ENCODE peak calls at places on chromosomes 16 and 17, in six cellular contexts. F is choroid plexus epithelial cell, N is AG09309, R is cardiac fibroblast, S is psoas muscle, B is HFFc6. G is an unnamed sample.
A peak's percentile ranks its signal among the peaks of the same experiment; 100 is the strongest.

GRCh38 chr17:38798614-38799500 is 499 bp downstream of the PIP4K2B start:
- DNase-seq in F (peak; percentile 53), N (no peak), R (peak; percentile 50), S (no peak), B (peak; percentile 18), G (peak; percentile 39)

GRCh38 chr17:76145231-76146052 is 4.4 kb upstream of the FOXJ1 start:
- DNase-seq in F (no peak), N (no peak), R (no peak), S (peak; percentile 57), B (no peak), G (peak; percentile 24)

GRCh38 chr16:24737391-24737871 is 8.0 kb downstream of the TNRC6A start:
- DNase-seq in F (peak; percentile 72), N (no peak), R (peak; percentile 54), S (no peak), B (peak; percentile 45), G (peak; percentile 29)

GRCh38 chr16:80198995-80199299 is 341.8 kb upstream of the DYNLRB2 start:
- DNase-seq in F (peak; percentile 54), N (no peak), R (peak; percentile 34), S (no peak), B (no peak), G (peak; percentile 81)

GRCh38 chr16:1771072-1771863 is at the start of gene NME3:
- DNase-seq in F (peak; percentile 77), N (no peak), R (peak; percentile 71), S (peak; percentile 88), B (peak; percentile 47), G (peak; percentile 73)

GRCh38 chr16:85151603-85152413 is 39.5 kb upstream of the CIBAR2 start:
- DNase-seq in F (peak; percentile 76), N (no peak), R (peak; percentile 94), S (peak; percentile 86), B (peak; percentile 88), G (peak; percentile 79)

GRCh38 chr17:81462506-81463125 is 50.0 kb downstream of the ACTG1 start:
- DNase-seq in F (no peak), N (no peak), R (no peak), S (no peak), B (no peak), G (no peak)

GRCh38 chr16:85798901-85799496 is 345 bp downstream of the EMC8 start:
- DNase-seq in F (no peak), N (no peak), R (peak; percentile 46), S (no peak), B (peak; percentile 21), G (peak; percentile 32)

GRCh38 chr17:80030730-80031410 is 4.8 kb downstream of the TBC1D16 start:
- DNase-seq in F (no peak), N (no peak), R (no peak), S (no peak), B (no peak), G (peak; percentile 78)

GRCh38 chr16:20519231-20519630 is 56.9 kb downstream of the ACSM2B start:
- DNase-seq in F (no peak), N (no peak), R (no peak), S (no peak), B (no peak), G (no peak)

GRCh38 chr17:57868007-57868774 is 18.3 kb upstream of the MRPS23 start:
- DNase-seq in F (peak; percentile 73), N (peak; percentile 62), R (peak; percentile 87), S (peak; percentile 93), B (peak; percentile 83), G (peak; percentile 95)

GRCh38 chr16:64362193-64362592 is 759.7 kb downstream of the CDH11 start:
- DNase-seq in F (peak; percentile 17), N (no peak), R (no peak), S (no peak), B (peak; percentile 37), G (peak; percentile 53)

GRCh38 chr17:66523378-66524174 is 221.2 kb downstream of the PRKCA start:
- DNase-seq in F (peak; percentile 43), N (no peak), R (no peak), S (no peak), B (peak; percentile 63), G (no peak)

GRCh38 chr16:29729116-29729521 is 16.7 kb downstream of the C16orf54 start:
- DNase-seq in F (peak; percentile 60), N (peak; percentile 7), R (peak; percentile 72), S (no peak), B (peak; percentile 47), G (peak; percentile 54)

GRCh38 chr16:83622010-83622409 is 185.8 kb upstream of the HSBP1 start:
- DNase-seq in F (no peak), N (no peak), R (no peak), S (no peak), B (no peak), G (no peak)

GRCh38 chr17:64155751-64156544 is 26.0 kb upstream of the ERN1 start:
- DNase-seq in F (peak; percentile 36), N (no peak), R (peak; percentile 78), S (peak; percentile 91), B (no peak), G (no peak)

GRCh38 chr17:42322382-42323267 is 34.3 kb downstream of the STAT5A start:
- DNase-seq in F (peak; percentile 96), N (peak; percentile 85), R (peak; percentile 94), S (peak; percentile 96), B (peak; percentile 91), G (peak; percentile 93)

GRCh38 chr17:38667099-38667786 is 7.5 kb downstream of the EPOP start:
- DNase-seq in F (peak; percentile 85), N (peak; percentile 8), R (peak; percentile 82), S (peak; percentile 70), B (peak; percentile 65), G (peak; percentile 71)

GRCh38 chr17:61795546-61795945 is 67.8 kb downstream of the BRIP1 start:
- DNase-seq in F (no peak), N (no peak), R (no peak), S (no peak), B (no peak), G (no peak)

GRCh38 chr17:57811633-57812280 is 38.1 kb downstream of the MRPS23 start:
- DNase-seq in F (no peak), N (no peak), R (no peak), S (no peak), B (no peak), G (no peak)

GRCh38 chr17:74921045-74921681 is 1.9 kb downstream of the USH1G start:
- DNase-seq in F (no peak), N (no peak), R (no peak), S (no peak), B (no peak), G (peak; percentile 55)

DNA sequence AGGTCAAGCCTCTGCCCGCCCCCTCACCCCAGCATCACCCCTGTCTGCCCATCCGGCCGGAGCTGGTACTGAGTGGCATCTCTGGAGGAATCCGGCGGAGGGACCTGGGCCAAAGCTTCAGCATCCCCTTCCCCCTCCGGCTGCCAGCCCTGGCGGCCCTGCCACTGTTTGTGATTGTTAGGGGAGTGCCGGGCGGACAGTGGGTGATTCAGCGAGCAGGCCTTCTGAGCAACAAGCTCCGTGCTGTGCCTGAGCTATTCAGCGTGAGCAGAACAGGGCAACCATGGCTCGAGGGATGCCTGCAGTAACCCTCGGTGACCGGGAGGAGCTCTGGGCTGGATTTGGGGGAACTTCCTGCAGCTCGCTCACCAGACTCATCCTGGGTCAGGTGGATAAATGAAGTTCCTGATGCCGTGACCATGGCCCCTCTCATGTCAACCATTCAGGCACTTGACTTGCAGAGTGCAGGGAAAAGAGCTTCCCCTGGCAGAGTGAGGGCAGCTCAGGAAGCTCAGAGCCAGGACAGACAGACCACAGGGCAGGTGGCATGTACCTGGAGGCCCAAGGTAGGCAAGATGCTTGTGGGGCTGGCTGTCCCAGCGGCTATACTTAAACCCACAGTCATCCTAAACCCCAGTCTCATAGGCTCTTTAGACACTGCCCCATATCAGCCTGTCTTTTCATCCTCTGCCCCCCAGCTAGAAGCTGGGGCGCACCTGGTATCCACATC is 24.3 kb upstream of the MLKL start:
- DNase-seq in F (peak; percentile 76), N (peak; percentile 21), R (peak; percentile 51), S (peak; percentile 36), B (peak; percentile 67), G (peak; percentile 78)
- TF ChIP-seq CTCF in F (peak; percentile 49), N (peak; percentile 51), R (peak; percentile 34), S (no peak), B (peak; percentile 54), G (peak; percentile 43)

GRCh38 chr17:49698005-49698404 is 9.8 kb downstream of the SLC35B1 start:
- DNase-seq in F (no peak), N (no peak), R (no peak), S (no peak), B (no peak), G (no peak)
- TF ChIP-seq CTCF in F (no peak), N (no peak), R (no peak), S (no peak), B (no peak), G (no peak)

GRCh38 chr17:78384479-78385175 is 6.2 kb downstream of the PGS1 start:
- DNase-seq in F (no peak), N (no peak), R (no peak), S (no peak), B (no peak), G (no peak)
- TF ChIP-seq CTCF in F (no peak), N (no peak), R (no peak), S (no peak), B (no peak), G (no peak)

GRCh38 chr16:73846292-73846849 is 450.2 kb upstream of the PSMD7 start:
- DNase-seq in F (no peak), N (no peak), R (no peak), S (no peak), B (no peak), G (no peak)
- TF ChIP-seq CTCF in F (no peak), N (no peak), R (no peak), S (no peak), B (no peak), G (no peak)

GRCh38 chr16:67842509-67843342 is 606 bp downstream of the THAP11 start:
- DNase-seq in F (peak; percentile 69), N (no peak), R (peak; percentile 66), S (peak; percentile 82), B (peak; percentile 30), G (peak; percentile 46)
- TF ChIP-seq CTCF in F (peak; percentile 55), N (peak; percentile 33), R (peak; percentile 39), S (peak; percentile 12), B (peak; percentile 55), G (peak; percentile 31)

DNA sequence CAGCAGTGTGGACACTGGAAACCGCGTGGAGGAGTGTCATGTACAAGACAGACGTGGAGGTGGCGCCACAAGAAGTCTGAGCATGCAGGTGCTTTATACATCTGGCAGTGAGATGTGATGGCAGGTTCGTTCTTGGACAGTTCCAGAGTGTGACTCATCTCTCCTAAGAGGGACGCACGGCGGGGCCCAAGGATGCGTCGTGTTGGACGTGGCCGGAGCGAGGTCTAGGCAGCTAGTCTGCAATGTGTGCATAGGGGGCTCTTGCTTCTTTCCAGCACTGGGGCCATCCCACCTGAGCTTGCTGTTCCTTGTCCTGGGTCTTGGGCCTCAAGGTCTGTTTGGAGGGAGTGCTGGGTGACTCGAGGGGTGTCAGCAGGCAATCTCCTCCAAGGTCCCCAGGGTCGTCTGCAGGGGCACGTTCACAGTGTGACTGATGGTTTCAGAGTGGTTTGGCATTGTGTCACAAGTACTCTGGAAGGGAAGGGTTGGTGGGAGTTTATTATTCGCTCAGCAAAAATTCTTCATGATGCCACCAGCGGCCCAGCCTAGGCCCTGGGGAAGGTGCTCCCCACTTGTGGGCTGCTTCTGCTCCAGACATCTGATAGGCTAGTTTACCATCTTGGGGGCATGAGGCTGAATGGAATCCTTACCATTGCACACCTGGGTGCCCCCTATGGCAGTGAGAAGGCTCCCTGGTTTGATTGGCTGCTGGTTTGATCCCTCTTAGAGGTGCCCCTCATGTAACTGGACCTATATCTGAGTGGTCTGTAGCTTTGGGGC is 22.1 kb downstream of the SPACA3 start:
- DNase-seq in F (no peak), N (no peak), R (no peak), S (no peak), B (no peak), G (peak; percentile 24)
- TF ChIP-seq CTCF in F (no peak), N (no peak), R (no peak), S (no peak), B (no peak), G (no peak)